ENCODE peak calls at places on chromosomes 16 and 17, in seven cellular contexts. D, G, R, E, Z, P and I are unnamed samples. For H3K27me3 and H3K4me1, the result is how much of the 10 kb centered on the place peaks cover.

GRCh38 chr17:43615330-43615729 is 46.4 kb downstream of the MEOX1 start:
- DNase-seq in P (no peak), Z (no peak), R (no peak), E (no peak), D (no peak), G (no peak), I (no peak)

GRCh38 chr17:50172130-50172529 is 6.3 kb downstream of the SGCA start:
- DNase-seq in Z (no peak), P (no peak), D (no peak), G (peak), R (no peak), E (no peak), I (no peak)

GRCh38 chr17:34161600-34161999 is 93.5 kb upstream of the CCL2 start:
- DNase-seq in R (no peak), P (no peak), Z (no peak), E (no peak), D (no peak), G (no peak), I (no peak)

GRCh38 chr16:71585318-71585703 is 8.4 kb upstream of the TAT start:
- DNase-seq in Z (no peak), E (no peak), D (no peak), P (no peak), R (no peak), G (no peak), I (no peak)

GRCh38 chr16:49494386-49495150 is 121.0 kb downstream of the C16orf78 start:
- DNase-seq in Z (no peak), P (peak), G (no peak), E (no peak), D (peak), R (no peak), I (no peak)

GRCh38 chr16:426115-426905 is 861 bp downstream of the RAB11FIP3 start:
- DNase-seq in P (peak), D (no peak), Z (no peak), G (no peak), E (peak), R (peak), I (no peak)

GRCh38 chr17:82449136-82449882 is 1.2 kb downstream of the CYBC1 start:
- DNase-seq in R (peak), Z (no peak), D (no peak), E (peak), P (peak), G (peak), I (no peak)

GRCh38 chr17:1645207-1646171 is at the start of gene SCARF1:
- DNase-seq in G (peak), E (peak), P (peak), Z (no peak), R (no peak), D (peak), I (peak)

GRCh38 chr16:54591816-54592246 is 305.2 kb upstream of the IRX3 start:
- DNase-seq in R (no peak), P (no peak), E (no peak), G (no peak), Z (no peak), D (no peak), I (no peak)

GRCh38 chr17:34337701-34338100 is 18.5 kb downstream of the CCL8 start:
- DNase-seq in G (no peak), Z (no peak), P (no peak), E (no peak), D (no peak), R (no peak), I (no peak)

GRCh38 chr17:59829217-59830006 is 63.3 kb downstream of the TUBD1 start:
- DNase-seq in D (no peak), Z (peak), G (no peak), E (no peak), R (peak), P (no peak), I (peak)

GRCh38 chr17:81518113-81518784 is 5.7 kb upstream of the ACTG1 start:
- DNase-seq in E (no peak), G (peak), Z (no peak), R (no peak), D (no peak), P (no peak), I (no peak)

GRCh38 chr16:57471209-57471608 is 8.7 kb downstream of the POLR2C start:
- DNase-seq in D (no peak), E (no peak), Z (no peak), P (no peak), G (no peak), R (no peak), I (no peak)

GRCh38 chr17:51402881-51403280 is 142.5 kb downstream of the UTP18 start:
- DNase-seq in G (no peak), P (no peak), D (no peak), E (no peak), R (no peak), Z (no peak), I (no peak)

GRCh38 chr17:81500026-81500425 is 12.6 kb downstream of the ACTG1 start:
- DNase-seq in R (no peak), G (no peak), P (no peak), Z (no peak), D (peak), E (no peak), I (no peak)

GRCh38 chr17:49278076-49278475 is 47.5 kb upstream of the PHOSPHO1 start:
- DNase-seq in P (no peak), D (no peak), Z (no peak), R (no peak), G (no peak), E (no peak), I (no peak)

GRCh38 chr17:38905375-38905774 is 20.0 kb upstream of the LASP1NB start:
- DNase-seq in R (no peak), G (no peak), Z (no peak), D (no peak), E (no peak), P (no peak), I (no peak)

GRCh38 chr16:88352261-88353200 is 30.2 kb upstream of the ZNF469 start:
- DNase-seq in P (peak), R (no peak), D (peak), G (no peak), E (no peak), Z (no peak), I (no peak)

GRCh38 chr17:6506679-6507231 is 49.6 kb downstream of the PITPNM3 start:
- DNase-seq in Z (no peak), D (peak), G (no peak), P (no peak), R (no peak), E (no peak), I (no peak)

GRCh38 chr17:21511368-21512195 is 135.4 kb downstream of the KCNJ12 start:
- DNase-seq in E (peak), R (peak), Z (peak), P (peak), D (peak), G (peak), I (peak)

GRCh38 chr16:27795992-27796614 is 246.2 kb downstream of the KATNIP start:
- DNase-seq in R (peak), Z (no peak), D (peak), P (no peak), G (peak), E (peak), I (no peak)

GRCh38 chr16:82899731-82900454 is 273.1 kb downstream of the CDH13 start:
- DNase-seq in D (no peak), G (no peak), Z (no peak), R (no peak), E (no peak), P (no peak), I (no peak)

GRCh38 chr17:42122371-42123303 is at the start of gene HSPB9:
- DNase-seq in E (peak), Z (no peak), D (peak), P (no peak), R (peak), G (peak), I (no peak)

GRCh38 chr17:43874293-43874692 is 27.3 kb downstream of the CD300LG start:
- DNase-seq in R (peak), E (no peak), G (peak), P (no peak), Z (no peak), D (no peak), I (no peak)

GRCh38 chr17:34366529-34367107 is 3.6 kb upstream of the CCL1 start:
- DNase-seq in Z (no peak), R (no peak), P (no peak), G (no peak), E (no peak), D (no peak), I (no peak)

GRCh38 chr17:55513885-55514590 is 2.8 kb upstream of the SMIM36 start:
- DNase-seq in P (no peak), E (no peak), R (peak), G (peak), Z (peak), D (peak), I (peak)

GRCh38 chr17:40218740-40219072 is 398 bp upstream of the WIPF2 start:
- DNase-seq in Z (no peak), D (peak), P (peak), R (peak), G (peak), E (peak), I (peak)

GRCh38 chr16:54411555-54411954 is 125.0 kb upstream of the IRX3 start:
- DNase-seq in P (no peak), E (peak), G (peak), Z (no peak), D (no peak), R (no peak), I (peak)

GRCh38 chr16:4613636-4614570 is 785 bp downstream of the UBALD1 start:
- DNase-seq in E (peak), G (no peak), R (peak), D (peak), Z (no peak), P (peak), I (peak)

GRCh38 chr16:72858611-72859493 is 189.1 kb downstream of the ZFHX3 start:
- DNase-seq in R (no peak), E (no peak), Z (no peak), G (no peak), D (no peak), P (no peak), I (peak)

GRCh38 chr17:81083125-81083765 is 48.3 kb downstream of the BAIAP2 start:
- DNase-seq in Z (no peak), R (peak), G (no peak), P (peak), D (peak), E (no peak), I (peak)

GRCh38 chr17:12953126-12953525 is 64.7 kb downstream of the ELAC2 start:
- DNase-seq in E (no peak), R (no peak), Z (no peak), G (no peak), P (no peak), D (no peak), I (no peak)

GRCh38 chr17:38914741-38915638 is 10.4 kb upstream of the LASP1NB start:
- DNase-seq in Z (no peak), E (no peak), G (no peak), D (peak), P (peak), R (no peak), I (no peak)

GRCh38 chr17:50507871-50508572 is at the start of gene MYCBPAP:
- DNase-seq in G (peak), D (peak), E (peak), Z (no peak), R (peak), P (peak), I (peak)

GRCh38 chr16:86761117-86761971 is 183.0 kb downstream of the FOXL1 start:
- DNase-seq in R (peak), E (peak), D (no peak), G (peak), P (peak), Z (peak), I (no peak)
- H3K27me3 ChIP-seq in R (under half), E (half or more), D (half or more), G (under half), P (under half), Z (under half), I (under half)

DNA sequence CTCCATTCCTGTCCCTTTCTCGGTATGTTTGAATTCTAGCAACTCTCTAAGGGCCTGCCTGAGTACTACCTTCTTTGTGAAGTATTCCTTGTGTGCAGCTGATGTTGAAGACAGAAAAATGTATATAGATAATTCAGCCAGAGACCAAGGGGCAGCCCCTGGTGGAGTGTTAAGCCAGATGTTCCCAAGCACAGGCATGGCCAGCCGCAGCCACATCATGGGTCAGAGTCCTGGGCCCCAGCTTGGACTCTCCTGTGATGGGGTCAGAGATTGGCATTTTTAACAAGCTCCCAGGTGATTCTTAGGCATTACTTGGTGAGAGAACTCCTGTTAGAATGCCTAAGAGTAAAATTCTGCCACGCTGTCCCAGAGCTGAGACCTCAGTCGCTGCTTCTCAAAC is 100.8 kb downstream of the IRF8 start:
- DNase-seq in P (no peak), Z (no peak), R (no peak), G (no peak), E (no peak), D (no peak), I (no peak)
- H3K4me1 ChIP-seq in P (half or more), Z (under half), R (under half), G (under half), E (under half), D (under half), I (under half)

DNA sequence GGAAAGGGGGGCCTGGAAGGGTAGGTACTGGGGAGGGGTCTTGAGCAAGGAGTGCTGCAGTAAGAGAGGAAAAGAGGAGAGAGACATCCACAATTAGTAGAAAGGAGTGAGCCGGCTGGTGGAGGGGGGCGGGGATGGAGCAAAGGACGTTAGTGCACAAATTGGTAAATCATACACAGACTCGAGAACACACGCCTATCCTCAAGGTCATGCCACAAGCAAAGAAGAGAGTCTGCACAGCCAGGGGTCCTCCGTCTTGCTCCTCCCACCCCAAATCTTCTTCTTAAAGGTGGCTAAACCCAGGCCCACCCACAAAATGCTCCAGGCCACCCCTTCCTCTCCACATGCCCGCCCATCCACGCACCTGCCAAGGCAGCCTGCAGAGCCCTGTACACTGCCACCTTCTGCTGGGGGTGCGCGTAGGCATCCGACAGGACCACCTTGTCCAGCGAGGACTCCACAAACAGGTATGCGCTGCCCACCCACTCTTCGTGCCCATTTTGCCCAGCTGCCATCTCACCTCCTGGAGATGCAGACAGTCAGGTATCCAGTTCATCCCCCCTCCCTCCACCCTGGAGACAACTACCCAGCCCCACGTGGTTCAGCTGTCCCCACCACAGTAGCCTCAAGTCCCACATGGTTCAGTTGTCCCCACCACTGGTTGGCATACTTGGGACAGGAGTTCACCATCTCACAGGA is 3.4 kb downstream of the TRADD start:
- DNase-seq in E (no peak), Z (no peak), P (peak), D (no peak), R (no peak), G (no peak), I (no peak)
- TF ChIP-seq CTCF in E (no peak), Z (no peak), P (no peak), D (no peak), R (no peak), G (no peak), I (no peak)

GRCh38 chr17:79126139-79126538 is 51.5 kb downstream of the ENGASE start:
- DNase-seq in P (no peak), E (no peak), Z (no peak), D (no peak), G (peak), R (no peak), I (no peak)

GRCh38 chr17:79125503-79125902 is 50.9 kb downstream of the ENGASE start:
- DNase-seq in E (no peak), P (no peak), G (no peak), Z (no peak), R (no peak), D (no peak), I (no peak)

GRCh38 chr17:79127534-79128135 is 53.0 kb downstream of the ENGASE start:
- DNase-seq in E (no peak), Z (no peak), R (no peak), G (no peak), D (no peak), P (no peak), I (no peak)

GRCh38 chr17:79124513-79125209 is 50.0 kb downstream of the ENGASE start:
- DNase-seq in G (no peak), D (no peak), P (no peak), Z (no peak), E (no peak), R (no peak), I (no peak)

GRCh38 chr17:79123988-79124387 is 49.4 kb downstream of the ENGASE start:
- DNase-seq in P (no peak), D (no peak), R (no peak), Z (no peak), E (no peak), G (no peak), I (no peak)
- H3K27me3 ChIP-seq in P (under half), D (under half), R (under half), Z (under half), E (half or more), G (under half), I (under half)

DNA sequence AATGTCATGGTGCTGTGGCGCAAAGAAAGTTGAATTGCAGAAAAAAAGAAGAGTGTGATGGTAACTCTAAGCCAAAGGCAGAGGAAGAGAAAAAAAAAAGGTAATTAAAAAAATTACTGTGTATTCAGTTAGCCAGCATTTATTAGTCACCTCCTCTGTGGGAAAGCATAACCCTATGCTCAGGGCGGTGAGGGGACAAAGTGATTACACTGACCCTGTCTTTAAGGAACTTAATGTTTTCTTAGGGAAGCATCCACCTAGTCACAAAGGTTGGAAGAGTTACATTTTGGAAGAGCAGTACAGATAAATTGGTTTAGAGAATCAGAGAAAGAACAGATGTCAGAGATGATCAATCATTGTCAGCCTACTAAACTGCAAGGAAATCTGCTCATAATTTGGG is 410.3 kb downstream of the CDH11 start:
- DNase-seq in P (no peak), G (no peak), R (no peak), E (no peak), Z (no peak), D (no peak), I (no peak)
- H3K4me1 ChIP-seq in P (under half), G (under half), R (under half), E (under half), Z (under half), D (under half), I (under half)

GRCh38 chr17:10738516-10739258 is 8.9 kb upstream of the TMEM220 start:
- DNase-seq in G (no peak), P (no peak), E (no peak), Z (no peak), D (no peak), R (no peak), I (no peak)

GRCh38 chr17:10739341-10739905 is 9.6 kb upstream of the TMEM220 start:
- DNase-seq in G (no peak), P (no peak), Z (no peak), D (no peak), E (no peak), R (no peak), I (no peak)

GRCh38 chr17:10735821-10736220 is 6.0 kb upstream of the TMEM220 start:
- DNase-seq in R (no peak), P (no peak), E (no peak), G (no peak), Z (no peak), D (no peak), I (no peak)

GRCh38 chr17:10737168-10737622 is 7.4 kb upstream of the TMEM220 start:
- DNase-seq in G (peak), E (peak), P (no peak), R (peak), Z (peak), D (peak), I (peak)

GRCh38 chr17:10737786-10738185 is 8.0 kb upstream of the TMEM220 start:
- DNase-seq in Z (no peak), E (no peak), D (no peak), R (no peak), G (no peak), P (no peak), I (no peak)
- TF ChIP-seq CTCF in Z (no peak), E (no peak), D (no peak), R (no peak), G (no peak), P (no peak), I (no peak)